ENCODE peak calls at places on chromosomes 12 and 14, in four cellular contexts. D is Daoy, M is omental fat pad, U is hepatic stellate cell. B is an unnamed sample.
A peak's percentile ranks its signal among the peaks of the same experiment; 100 is the strongest.

GRCh38 chr12:106174876-106175275 is 36.1 kb upstream of the NUAK1 start:
- DNase-seq in D (no peak), M (no peak), U (no peak), B (no peak)

GRCh38 chr12:24759155-24759554 is 189.7 kb downstream of the BCAT1 start:
- DNase-seq in D (peak; percentile 63), M (no peak), U (no peak), B (no peak)

GRCh38 chr12:93020225-93020997 is 91.3 kb upstream of the EEA1 start:
- DNase-seq in D (no peak), M (no peak), U (no peak), B (peak; percentile 82)

GRCh38 chr14:91149462-91149861 is 35.6 kb downstream of the DGLUCY start:
- DNase-seq in D (peak; percentile 94), M (no peak), U (peak; percentile 80), B (peak; percentile 86)

GRCh38 chr12:68121143-68121542 is 38.4 kb downstream of the IFNG start:
- DNase-seq in D (no peak), M (no peak), U (no peak), B (no peak)

GRCh38 chr14:33369972-33370371 is 431.3 kb downstream of the NPAS3 start:
- DNase-seq in D (no peak), M (no peak), U (no peak), B (no peak)

GRCh38 chr14:69643430-69644200 is 32.2 kb downstream of the SUSD6 start:
- DNase-seq in D (peak; percentile 86), M (peak; percentile 64), U (no peak), B (peak; percentile 94)

GRCh38 chr12:56766535-56766934 is 3.4 kb downstream of the HSD17B6 start:
- DNase-seq in D (no peak), M (no peak), U (no peak), B (no peak)

GRCh38 chr14:30620178-30620577 is 1.9 kb upstream of the SCFD1 start:
- DNase-seq in D (peak; percentile 43), M (no peak), U (peak; percentile 27), B (no peak)

GRCh38 chr14:96852823-96853422 is 55.7 kb downstream of the VRK1 start:
- DNase-seq in D (peak; percentile 40), M (no peak), U (peak; percentile 9), B (no peak)

GRCh38 chr14:63692309-63693020 is 35.4 kb downstream of the SGPP1 start:
- DNase-seq in D (no peak), M (no peak), U (peak; percentile 7), B (no peak)

GRCh38 chr14:97977711-97978261 is 1180.6 kb downstream of the VRK1 start:
- DNase-seq in D (peak; percentile 61), M (peak; percentile 39), U (no peak), B (peak; percentile 74)

GRCh38 chr12:109728921-109729836 is 15.6 kb downstream of the FAM222A start:
- DNase-seq in D (no peak), M (no peak), U (no peak), B (peak; percentile 48)

GRCh38 chr14:99157676-99158075 is 114.3 kb downstream of the BCL11B start:
- DNase-seq in D (no peak), M (no peak), U (no peak), B (no peak)

GRCh38 chr12:103779410-103780092 is 61.5 kb downstream of the NT5DC3 start:
- DNase-seq in D (no peak), M (no peak), U (peak; percentile 39), B (no peak)

GRCh38 chr12:110741371-110741770 is 1.3 kb downstream of the PPP1CC start:
- DNase-seq in D (no peak), M (no peak), U (no peak), B (no peak)

GRCh38 chr12:54379401-54380201 is 4.9 kb downstream of the ZNF385A start:
- DNase-seq in D (peak; percentile 95), M (peak; percentile 83), U (peak; percentile 96), B (peak; percentile 84)

GRCh38 chr12:41604830-41605229 is 416.7 kb downstream of the PDZRN4 start:
- DNase-seq in D (peak; percentile 1), M (no peak), U (no peak), B (no peak)

GRCh38 chr14:103121846-103122577 is 1.2 kb upstream of the TNFAIP2 start:
- DNase-seq in D (peak; percentile 97), M (peak; percentile 92), U (peak; percentile 71), B (peak; percentile 77)

GRCh38 chr14:74463697-74464096 is 29.4 kb downstream of the NPC2 start:
- DNase-seq in D (no peak), M (no peak), U (no peak), B (no peak)

GRCh38 chr14:69615471-69616407 is 4.3 kb downstream of the SUSD6 start:
- DNase-seq in D (peak; percentile 76), M (no peak), U (peak; percentile 51), B (peak; percentile 65)

GRCh38 chr14:104777808-104778249 is 17.7 kb downstream of the AKT1 start:
- DNase-seq in D (no peak), M (no peak), U (no peak), B (no peak)

B was measured in prostate gland.